ENCODE peak calls at places on chromosomes 6 and 20, in four cellular contexts. One of them, this sample, is unnamed.

GRCh38 chr20:47857994-47858557 is 72.8 kb upstream of the SULF2 start:
- DNase-seq in K562: no peak
- DNase-seq in HepG2: no peak
- DNase-seq in HEK293T: peak; percentile 35
- DNase-seq in this sample: no peak

GRCh38 chr6:153231048-153231635 is 100.1 kb upstream of the RGS17 start:
- DNase-seq in K562: no peak
- DNase-seq in HepG2: peak; percentile 40
- DNase-seq in HEK293T: peak; percentile 75
- DNase-seq in this sample: peak; percentile 87

GRCh38 chr6:110944681-110945151 is 13.8 kb upstream of the GTF3C6 start:
- DNase-seq in K562: peak; percentile 33
- DNase-seq in HepG2: peak; percentile 9
- DNase-seq in HEK293T: no peak
- DNase-seq in this sample: no peak

GRCh38 chr6:112690497-112691202 is 343.5 kb downstream of the RFPL4B start:
- DNase-seq in HEK293T: no peak
- DNase-seq in HepG2: no peak
- DNase-seq in K562: no peak
- DNase-seq in this sample: no peak

GRCh38 chr6:44655368-44656342 is 268.1 kb downstream of the CDC5L start:
- DNase-seq in K562: peak; percentile 81
- DNase-seq in HEK293T: peak; percentile 76
- DNase-seq in HepG2: peak; percentile 63
- DNase-seq in this sample: peak; percentile 91

GRCh38 chr6:44072959-44073611 is 54.2 kb downstream of the MRPL14 start:
- DNase-seq in HepG2: peak; percentile 82
- DNase-seq in HEK293T: peak; percentile 91
- DNase-seq in K562: peak; percentile 96
- DNase-seq in this sample: peak; percentile 83

GRCh38 chr6:163394659-163395058 is 19.9 kb upstream of the QKI start:
- DNase-seq in HEK293T: no peak
- DNase-seq in K562: no peak
- DNase-seq in HepG2: no peak
- DNase-seq in this sample: no peak

GRCh38 chr6:19988555-19988954 is 151.4 kb downstream of the ID4 start:
- DNase-seq in HepG2: peak; percentile 8
- DNase-seq in HEK293T: peak; percentile 17
- DNase-seq in K562: no peak
- DNase-seq in this sample: no peak

GRCh38 chr6:11392778-11393507 is 144.6 kb upstream of the TMEM170B start:
- DNase-seq in HepG2: peak; percentile 100
- DNase-seq in HEK293T: no peak
- DNase-seq in K562: no peak
- DNase-seq in this sample: no peak

GRCh38 chr6:165716886-165717285 is 53.8 kb upstream of the PDE10A start:
- DNase-seq in HepG2: no peak
- DNase-seq in K562: no peak
- DNase-seq in HEK293T: no peak
- DNase-seq in this sample: no peak

DNA sequence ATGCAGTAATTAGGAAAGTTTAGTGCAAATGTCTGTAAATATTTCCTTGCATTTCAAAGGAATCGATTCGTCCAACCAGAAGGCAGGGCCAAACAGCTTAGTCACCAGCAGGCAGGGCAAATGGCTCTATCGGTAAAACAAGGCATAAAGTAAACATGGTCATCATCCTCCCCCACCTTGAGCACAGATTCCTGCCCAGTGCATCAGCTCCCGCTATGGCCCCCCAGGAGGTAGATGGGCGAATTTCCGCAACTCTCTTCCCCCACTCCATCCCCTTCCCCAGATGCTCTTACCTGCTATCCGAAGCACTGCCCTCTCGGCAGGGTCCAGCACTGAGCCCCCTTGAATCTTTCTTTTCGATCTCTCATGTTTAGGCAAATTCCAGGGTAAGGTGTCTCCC is 103.8 kb upstream of the BEND6 start:
- DNase-seq in K562: no peak
- DNase-seq in HEK293T: no peak
- DNase-seq in HepG2: no peak
- DNase-seq in this sample: peak; percentile 41
- TF ChIP-seq ELF4 in K562: no peak
- TF ChIP-seq ELF4 in HEK293T: no peak
- TF ChIP-seq ELF4 in HepG2: no peak
- TF ChIP-seq ELF4 in this sample: no peak

DNA sequence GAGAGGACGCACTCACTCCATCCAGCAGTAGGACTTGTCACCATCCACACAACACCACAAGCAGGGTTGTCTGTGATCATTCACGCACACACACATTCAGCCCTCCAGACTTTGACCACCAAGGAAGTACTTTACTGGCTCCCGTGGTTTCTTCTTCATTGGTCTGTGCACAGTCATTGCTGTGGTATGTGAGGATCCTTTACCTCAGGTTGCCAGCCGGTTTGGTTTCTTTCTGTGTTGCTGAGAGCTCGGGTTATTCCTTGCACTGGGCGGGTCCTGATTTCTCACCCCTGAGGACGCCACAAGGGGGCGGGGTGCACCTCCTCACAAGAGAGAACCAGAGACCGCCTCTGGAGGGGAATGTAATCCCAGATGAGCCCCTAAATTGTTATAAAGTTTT is 11.2 kb downstream of the SLC35A1 start:
- DNase-seq in HepG2: peak; percentile 13
- DNase-seq in HEK293T: peak; percentile 15
- DNase-seq in K562: peak; percentile 13
- DNase-seq in this sample: peak; percentile 86
- TF ChIP-seq ELF4 in HepG2: no peak
- TF ChIP-seq ELF4 in HEK293T: no peak
- TF ChIP-seq ELF4 in K562: no peak
- TF ChIP-seq ELF4 in this sample: no peak

DNA sequence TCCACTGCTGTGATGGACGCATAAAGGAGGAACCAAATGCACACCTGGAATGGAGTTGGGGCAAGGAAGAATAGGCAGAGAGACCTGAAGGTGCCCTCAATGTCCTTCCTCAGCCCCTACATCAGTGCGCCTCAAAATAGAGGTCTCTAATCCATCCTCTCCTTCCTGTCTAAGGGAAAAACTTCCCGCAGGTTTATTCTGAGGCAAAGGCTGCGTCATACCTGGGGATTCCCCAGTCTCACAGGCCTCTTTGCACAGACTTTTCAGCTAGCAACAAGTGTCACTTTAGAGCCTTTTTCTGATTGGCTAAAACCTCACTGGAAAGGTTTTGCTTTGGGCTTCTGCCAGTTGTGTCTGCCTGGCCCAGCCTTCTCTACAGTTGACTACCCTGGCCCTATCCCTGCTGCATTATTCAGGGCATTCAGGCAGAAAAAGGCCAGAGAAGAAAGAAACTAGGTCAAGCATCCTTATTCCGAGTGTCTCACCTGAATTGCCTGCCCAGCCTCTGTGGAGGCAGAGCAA is 1.8 kb upstream of the HLA-DQB1 start:
- DNase-seq in HEK293T: peak; percentile 39
- DNase-seq in HepG2: peak; percentile 31
- DNase-seq in K562: no peak
- DNase-seq in this sample: no peak
- TF ChIP-seq ELF4 in HEK293T: no peak
- TF ChIP-seq ELF4 in HepG2: no peak
- TF ChIP-seq ELF4 in K562: no peak
- TF ChIP-seq ELF4 in this sample: no peak

GRCh38 chr6:108002365-108003221 is 44.6 kb upstream of the SEC63 start:
- DNase-seq in HepG2: peak; percentile 98
- DNase-seq in K562: no peak
- DNase-seq in HEK293T: peak; percentile 19
- DNase-seq in this sample: no peak
- TF ChIP-seq ELF4 in HepG2: no peak
- TF ChIP-seq ELF4 in K562: no peak
- TF ChIP-seq ELF4 in HEK293T: no peak
- TF ChIP-seq ELF4 in this sample: no peak

GRCh38 chr20:51767867-51768758 is at the start of gene ATP9A:
- DNase-seq in HEK293T: peak; percentile 32
- DNase-seq in HepG2: no peak
- DNase-seq in K562: no peak
- DNase-seq in this sample: peak; percentile 39

GRCh38 chr20:51772236-51772635 is 4.0 kb upstream of the ATP9A start:
- DNase-seq in K562: no peak
- DNase-seq in HEK293T: no peak
- DNase-seq in HepG2: no peak
- DNase-seq in this sample: no peak

GRCh38 chr20:51767018-51767866 is 948 bp downstream of the ATP9A start:
- DNase-seq in HepG2: peak; percentile 83
- DNase-seq in HEK293T: peak; percentile 72
- DNase-seq in K562: peak; percentile 55
- DNase-seq in this sample: peak; percentile 90

GRCh38 chr20:51769941-51770615 is 1.9 kb upstream of the ATP9A start:
- DNase-seq in HEK293T: no peak
- DNase-seq in HepG2: no peak
- DNase-seq in K562: no peak
- DNase-seq in this sample: no peak

DNA sequence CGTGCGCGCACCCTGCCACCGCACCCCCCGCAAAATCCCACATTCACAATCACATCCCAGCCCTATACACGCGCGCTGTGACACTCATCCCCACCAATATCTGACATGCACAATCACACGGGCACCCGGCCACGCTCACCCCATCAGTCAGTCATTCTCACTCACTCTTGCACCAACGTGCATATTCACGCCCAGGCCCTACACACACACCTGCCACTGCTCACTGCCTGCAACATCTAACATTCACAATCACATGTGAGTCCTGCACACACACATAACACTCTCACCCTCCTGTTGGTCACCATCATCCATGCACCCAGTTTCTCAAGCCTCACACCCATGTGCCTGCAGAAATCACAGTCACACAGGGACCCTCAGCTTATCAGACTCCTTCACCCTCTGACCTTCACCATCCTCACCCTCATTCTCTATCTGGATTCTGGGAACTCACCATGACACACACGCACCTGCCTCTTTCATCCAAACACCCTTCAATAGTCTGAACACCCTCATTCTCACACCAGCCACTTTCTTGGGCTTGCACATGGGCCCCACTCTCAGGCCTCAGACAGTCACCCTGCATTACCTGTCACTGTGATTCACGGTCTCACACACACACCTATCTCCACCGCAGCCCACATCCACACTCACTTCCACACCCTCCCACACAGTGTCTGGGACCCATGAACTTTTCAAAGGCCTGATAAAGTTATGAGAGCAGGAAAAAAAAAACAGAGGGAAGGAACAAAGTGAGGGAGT is 748 bp upstream of the ATP9A start:
- DNase-seq in K562: no peak
- DNase-seq in HEK293T: no peak
- DNase-seq in HepG2: no peak
- DNase-seq in this sample: no peak
- TF ChIP-seq ELF4 in K562: no peak
- TF ChIP-seq ELF4 in HEK293T: no peak
- TF ChIP-seq ELF4 in HepG2: no peak
- TF ChIP-seq ELF4 in this sample: no peak

GRCh38 chr6:47525330-47526057 is 47.9 kb downstream of the CD2AP start:
- DNase-seq in K562: no peak
- DNase-seq in HepG2: no peak
- DNase-seq in HEK293T: no peak
- DNase-seq in this sample: no peak
- TF ChIP-seq ELF4 in K562: no peak
- TF ChIP-seq ELF4 in HepG2: no peak
- TF ChIP-seq ELF4 in HEK293T: no peak
- TF ChIP-seq ELF4 in this sample: no peak

GRCh38 chr20:33894798-33895197 is 83.7 kb downstream of the CHMP4B start:
- DNase-seq in HEK293T: no peak
- DNase-seq in HepG2: no peak
- DNase-seq in K562: no peak
- DNase-seq in this sample: no peak
- TF ChIP-seq ELF4 in HEK293T: no peak
- TF ChIP-seq ELF4 in HepG2: no peak
- TF ChIP-seq ELF4 in K562: no peak
- TF ChIP-seq ELF4 in this sample: no peak

DNA sequence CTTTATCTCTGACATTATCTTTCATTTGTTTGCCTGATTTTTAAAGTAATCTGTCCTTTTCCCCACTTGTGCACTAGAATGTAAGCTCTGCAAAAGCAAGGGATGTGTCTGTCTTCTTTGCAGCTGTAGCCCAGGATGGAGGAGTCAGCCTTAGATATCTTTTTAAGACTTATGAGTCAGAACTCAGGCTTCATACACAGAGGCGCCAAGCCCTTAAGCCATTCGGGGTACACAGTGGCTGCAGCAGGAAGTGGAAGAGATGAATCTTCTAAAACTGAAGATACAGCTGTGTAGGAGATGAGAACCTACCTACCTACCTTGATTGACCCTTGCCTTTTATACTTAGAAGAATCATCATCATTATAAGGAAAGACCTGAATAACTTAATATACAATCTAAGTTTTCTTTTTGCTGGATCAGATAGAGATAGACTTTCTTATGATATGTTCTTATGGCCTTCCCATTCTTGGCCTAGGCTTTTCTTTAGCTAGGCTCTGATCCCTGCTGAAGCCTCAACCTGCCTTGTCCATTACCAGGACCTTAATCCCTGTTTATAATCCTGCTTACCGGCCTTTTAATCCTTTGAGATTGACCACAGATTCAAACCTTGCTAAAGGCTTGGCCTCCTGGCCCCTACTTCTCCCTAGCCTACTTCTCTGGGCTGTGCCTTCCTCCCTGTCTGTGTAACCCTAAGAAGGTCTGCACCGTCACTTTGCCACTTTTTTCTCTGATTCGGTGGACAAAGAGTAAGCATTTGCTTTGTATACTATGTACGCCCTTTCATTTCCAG is 304.5 kb downstream of the PRL start:
- DNase-seq in HEK293T: no peak
- DNase-seq in HepG2: no peak
- DNase-seq in K562: no peak
- DNase-seq in this sample: no peak
- TF ChIP-seq ELF4 in HEK293T: no peak
- TF ChIP-seq ELF4 in HepG2: no peak
- TF ChIP-seq ELF4 in K562: no peak
- TF ChIP-seq ELF4 in this sample: no peak

DNA sequence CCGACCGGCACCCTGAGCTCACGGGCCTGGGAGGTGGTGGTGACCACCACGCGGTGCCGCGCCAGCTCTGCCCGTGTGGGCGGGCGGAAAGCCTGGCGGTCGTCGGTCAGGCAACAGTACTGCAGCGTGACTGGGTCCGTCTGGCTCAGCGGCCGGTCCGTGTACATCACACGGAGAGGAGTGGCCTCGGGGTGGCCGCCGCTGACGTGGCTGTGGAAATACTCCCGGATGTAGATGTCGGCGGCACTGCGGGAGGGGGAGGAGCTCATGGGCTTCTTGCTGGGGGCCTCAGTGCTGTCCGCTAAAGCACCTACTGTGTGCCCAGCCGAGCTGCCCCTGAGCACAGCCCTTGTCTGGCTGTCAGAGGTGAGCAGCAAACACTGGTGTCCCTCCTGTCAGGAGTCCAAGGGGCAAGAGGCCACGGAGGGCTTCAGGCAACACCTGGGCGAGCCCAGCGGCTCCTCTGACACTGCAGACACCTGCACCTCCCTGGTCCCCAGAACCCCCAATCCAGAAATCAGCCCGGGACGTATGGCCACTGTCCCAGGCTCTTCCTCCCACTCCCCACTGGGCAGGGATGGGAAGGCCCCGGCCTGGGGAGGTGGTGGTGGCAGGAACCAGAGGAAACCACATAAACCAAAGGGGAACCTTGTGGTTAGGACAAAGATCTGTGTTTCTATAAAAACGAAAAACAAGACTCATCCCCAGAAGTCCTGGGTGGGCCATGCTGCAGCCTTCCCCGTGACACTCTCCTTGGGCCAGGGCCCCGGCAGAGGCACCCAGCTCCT is 6.5 kb downstream of the HELZ2 start:
- DNase-seq in HepG2: no peak
- DNase-seq in HEK293T: no peak
- DNase-seq in K562: no peak
- DNase-seq in this sample: no peak
- TF ChIP-seq ELF4 in HepG2: no peak
- TF ChIP-seq ELF4 in HEK293T: no peak
- TF ChIP-seq ELF4 in K562: no peak
- TF ChIP-seq ELF4 in this sample: no peak

GRCh38 chr6:25660512-25660911 is 8.5 kb downstream of the SCGN start:
- DNase-seq in HEK293T: no peak
- DNase-seq in HepG2: peak; percentile 75
- DNase-seq in K562: no peak
- DNase-seq in this sample: no peak
- TF ChIP-seq ELF4 in HEK293T: no peak
- TF ChIP-seq ELF4 in HepG2: no peak
- TF ChIP-seq ELF4 in K562: peak; percentile 24
- TF ChIP-seq ELF4 in this sample: no peak